ENCODE peak calls at places on chromosomes 4 and X, in eight cellular contexts. Z, J, U, X, I, L, R and B are unnamed samples.
A peak's percentile ranks its signal among the peaks of the same experiment; 100 is the strongest.

GRCh38 chrX:65196758-65197371 is 220.6 kb upstream of the ZC4H2 start:
- DNase-seq in Z (no peak), J (peak; percentile 82), U (no peak), X (peak; percentile 71), I (peak; percentile 34), L (no peak), R (peak; percentile 64), B (no peak)

GRCh38 chrX:39472161-39472560 is 625.6 kb downstream of the BCOR start:
- DNase-seq in Z (no peak), J (no peak), U (no peak), X (no peak), I (no peak), L (no peak), R (no peak), B (no peak)

GRCh38 chrX:119249836-119250340 is 13.8 kb downstream of the PGRMC1 start:
- DNase-seq in Z (no peak), J (no peak), U (no peak), X (no peak), I (no peak), L (no peak), R (no peak), B (no peak)

GRCh38 chr4:155552180-155552579 is 114.5 kb upstream of the GUCY1A1 start:
- DNase-seq in Z (no peak), J (no peak), U (no peak), X (no peak), I (no peak), L (no peak), R (no peak), B (no peak)

GRCh38 chr4:120994521-120994920 is 72.0 kb upstream of the PRDM5 start:
- DNase-seq in Z (no peak), J (no peak), U (no peak), X (no peak), I (no peak), L (no peak), R (no peak), B (no peak)

GRCh38 chr4:19729873-19730735 is 521.6 kb upstream of the SLIT2 start:
- DNase-seq in Z (no peak), J (no peak), U (no peak), X (no peak), I (no peak), L (no peak), R (peak; percentile 46), B (no peak)

GRCh38 chr4:127809173-127809800 is 27.2 kb downstream of the HSPA4L start:
- DNase-seq in Z (no peak), J (peak; percentile 15), U (no peak), X (peak; percentile 12), I (peak; percentile 26), L (no peak), R (no peak), B (no peak)

GRCh38 chrX:78747471-78747870 is at the start of gene LPAR4:
- DNase-seq in Z (peak; percentile 6), J (peak; percentile 88), U (no peak), X (peak; percentile 35), I (no peak), L (no peak), R (no peak), B (no peak)

GRCh38 chr4:16055937-16056336 is 27.9 kb downstream of the PROM1 start:
- DNase-seq in Z (no peak), J (no peak), U (no peak), X (no peak), I (no peak), L (no peak), R (no peak), B (no peak)

GRCh38 chr4:114690571-114690970 is 92.0 kb downstream of the UGT8 start:
- DNase-seq in Z (no peak), J (no peak), U (no peak), X (no peak), I (no peak), L (no peak), R (no peak), B (no peak)

GRCh38 chrX:138492371-138492770 is 219.1 kb downstream of the FGF13 start:
- DNase-seq in Z (no peak), J (no peak), U (no peak), X (no peak), I (no peak), L (no peak), R (no peak), B (no peak)

GRCh38 chr4:88320174-88320779 is 35.9 kb upstream of the PPM1K start:
- DNase-seq in Z (no peak), J (peak; percentile 13), U (no peak), X (no peak), I (no peak), L (no peak), R (peak; percentile 85), B (no peak)

GRCh38 chr4:174135530-174135929 is 147.9 kb downstream of the FBXO8 start:
- DNase-seq in Z (no peak), J (no peak), U (no peak), X (no peak), I (no peak), L (no peak), R (no peak), B (no peak)
- H3K4me3 ChIP-seq in Z (peak overlapping the region; percentile 31), J (no peak overlapping the region), U (no peak overlapping the region), X (no peak overlapping the region), I (no peak overlapping the region), L (peak overlapping the region; percentile 42), R (no peak overlapping the region), B (no peak overlapping the region)

GRCh38 chr4:183659919-183660318 is 826 bp downstream of the TRAPPC11 start:
- DNase-seq in Z (no peak), J (peak; percentile 11), U (no peak), X (peak; percentile 13), I (no peak), L (peak; percentile 22), R (no peak), B (no peak)

GRCh38 chr4:183657564-183657963 is 1.4 kb downstream of the RWDD4 start:
- DNase-seq in Z (no peak), J (no peak), U (no peak), X (no peak), I (no peak), L (no peak), R (peak; percentile 31), B (no peak)

GRCh38 chr4:183658362-183659028 is 490 bp downstream of the RWDD4 start:
- DNase-seq in Z (peak; percentile 41), J (peak; percentile 49), U (no peak), X (peak; percentile 39), I (peak; percentile 19), L (peak; percentile 83), R (peak; percentile 25), B (no peak)

DNA sequence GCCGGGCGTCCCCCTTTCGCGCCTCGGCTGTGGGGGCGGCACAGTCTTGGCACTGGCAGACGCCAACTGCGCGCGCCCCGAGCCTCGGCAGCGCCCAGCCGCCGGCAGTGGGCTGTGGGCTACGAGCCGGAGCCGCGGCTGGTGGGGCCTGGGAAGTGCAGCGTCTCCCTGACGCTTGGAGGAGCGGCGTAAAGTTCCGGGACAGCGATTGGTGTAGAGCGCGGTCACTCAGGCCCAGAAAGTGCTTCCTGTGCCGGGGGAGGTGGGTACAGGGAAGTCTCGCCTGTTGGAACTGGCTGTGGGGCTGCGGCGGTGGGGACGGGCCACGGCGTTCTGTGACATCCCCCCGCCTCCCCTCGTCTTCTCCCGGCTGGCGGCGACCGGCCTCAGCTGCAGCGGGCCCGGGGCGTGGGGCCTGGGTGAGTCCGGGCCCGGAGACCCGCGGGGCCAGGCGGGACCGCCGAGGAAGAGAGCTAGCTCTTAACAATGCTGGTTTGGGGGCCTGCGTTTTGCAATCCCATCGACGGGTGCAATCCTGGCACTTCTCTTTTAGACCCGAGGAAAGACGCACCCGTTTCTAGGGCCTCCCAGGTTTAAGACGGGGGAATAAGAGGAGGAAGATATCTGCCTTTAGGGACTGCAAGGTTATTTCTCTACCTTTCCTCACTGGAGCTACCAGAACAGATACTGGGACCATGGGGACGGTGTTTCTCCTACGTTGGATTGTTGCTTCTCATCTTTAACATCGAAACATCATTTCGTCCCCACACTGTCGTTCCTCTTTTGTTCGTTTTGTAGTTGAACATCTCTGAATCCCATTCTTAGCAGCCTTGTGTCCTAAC is at the start of the genes RWDD4 and TRAPPC11:
- DNase-seq in Z (peak; percentile 98), J (peak; percentile 98), U (peak; percentile 97), X (peak; percentile 97), I (peak; percentile 98), L (peak; percentile 99), R (peak; percentile 96), B (peak; percentile 95)
- TF ChIP-seq CTCF in Z (peak; percentile 80), J (peak; percentile 20), U (no peak), X (peak; percentile 3), I (no peak), L (no peak), R (no peak), B (peak; percentile 7)

GRCh38 chr4:147163311-147163710 is 217.6 kb upstream of the TTC29 start:
- DNase-seq in Z (no peak), J (no peak), U (no peak), X (no peak), I (no peak), L (no peak), R (no peak), B (no peak)

GRCh38 chr4:147160908-147161513 is 215.3 kb upstream of the TTC29 start:
- DNase-seq in Z (no peak), J (peak; percentile 73), U (peak; percentile 14), X (peak; percentile 78), I (peak; percentile 39), L (peak; percentile 77), R (peak; percentile 39), B (peak; percentile 19)

DNA sequence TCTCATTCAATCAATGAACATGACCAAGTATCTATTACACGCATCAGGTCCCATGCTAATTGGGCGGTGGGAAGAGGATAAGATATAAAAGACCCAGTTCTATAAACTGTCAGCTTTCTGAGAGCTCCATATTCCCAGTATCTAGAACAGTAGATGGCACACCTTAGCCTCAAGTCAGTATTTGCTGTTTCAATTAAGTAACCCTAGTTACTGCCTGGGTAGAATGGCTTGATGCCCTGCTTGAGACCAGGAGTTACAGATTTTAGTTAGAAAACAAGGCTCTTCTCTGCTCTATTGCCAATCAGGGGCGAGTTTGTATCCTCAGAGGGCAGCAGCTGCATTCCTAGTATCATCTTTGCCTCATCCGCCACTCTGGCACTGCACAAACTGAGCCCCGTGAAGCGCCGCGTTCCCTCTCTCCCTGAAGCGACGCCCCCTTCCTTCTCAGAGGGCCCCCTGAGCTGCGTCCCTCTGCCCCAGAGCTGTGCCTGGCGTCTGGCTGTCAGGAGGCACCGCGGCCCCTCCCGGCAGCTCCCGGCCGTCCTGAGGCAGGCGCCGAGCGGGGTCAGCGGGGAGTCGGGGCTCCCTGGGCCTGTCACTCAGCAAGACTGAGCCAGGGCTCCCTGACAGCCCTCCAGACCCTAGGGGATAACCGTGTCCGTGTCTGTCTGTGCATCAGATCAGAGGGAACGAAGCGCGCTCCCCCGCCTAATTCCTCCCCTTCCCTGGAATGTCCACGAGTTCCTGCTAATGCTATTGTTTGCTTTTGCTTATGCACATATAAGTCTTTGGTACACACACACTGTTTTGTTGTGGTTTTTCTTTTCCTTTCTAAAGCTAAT is 212.4 kb upstream of the TTC29 start:
- DNase-seq in Z (peak; percentile 42), J (peak; percentile 78), U (peak; percentile 2), X (peak; percentile 59), I (peak; percentile 33), L (peak; percentile 78), R (no peak), B (no peak)
- H3K4me3 ChIP-seq in Z (peak overlapping the region; percentile 42), J (peak overlapping the region; percentile 49), U (peak overlapping the region; percentile 56), X (peak overlapping the region; percentile 0), I (no peak overlapping the region), L (peak overlapping the region; percentile 57), R (no peak overlapping the region), B (peak overlapping the region; percentile 59)

DNA sequence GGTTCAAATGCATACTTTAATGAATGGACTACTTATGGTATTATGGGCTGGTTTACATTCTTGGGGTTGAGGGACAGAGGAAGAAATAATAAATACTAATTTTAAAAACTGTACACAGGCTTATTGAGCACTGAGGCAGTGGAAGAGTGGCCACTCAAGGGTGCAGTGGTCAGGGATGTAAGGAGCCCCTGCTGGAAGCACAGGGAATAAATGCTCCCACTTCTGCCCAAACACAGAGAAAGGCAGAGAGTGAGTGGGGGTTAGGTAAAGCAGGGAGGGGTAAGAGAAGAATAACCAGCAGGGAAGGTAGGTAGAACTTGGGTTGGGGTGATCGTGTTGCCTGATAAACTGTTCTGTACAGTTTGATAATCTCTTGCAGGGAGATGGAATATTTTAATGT is 60.0 kb downstream of the GAB1 start:
- DNase-seq in Z (no peak), J (no peak), U (no peak), X (no peak), I (no peak), L (no peak), R (no peak), B (no peak)
- TF ChIP-seq CTCF in Z (no peak), J (peak; percentile 29), U (no peak), X (no peak), I (no peak), L (peak; percentile 41), R (peak; percentile 28), B (peak; percentile 5)